ENCODE peak calls at places on chromosomes 3 and 15, in four cellular contexts. W is endothelial cell; Z is activated CD4-positive, alpha-beta T cell treated with anti-CD3 and anti-CD28 coated beads, Interleukin-2, amount 50 U/mL, for 1 hour; D is progenitor cell of endocrine pancreas. Q is an unnamed sample.

GRCh38 chr3:65619391-65620298 is 419.1 kb downstream of the MAGI1 start:
- DNase-seq in Z (no peak), W (peak; percentile 37), D (no peak), Q (no peak)

GRCh38 chr15:62951481-62951880 is 91.1 kb upstream of the TPM1 start:
- DNase-seq in D (no peak), Z (no peak), W (no peak), Q (no peak)

GRCh38 chr15:55823191-55823670 is 80.3 kb upstream of the PRTG start:
- DNase-seq in W (no peak), Z (no peak), D (no peak), Q (no peak)

GRCh38 chr3:187966636-187967035 is 187.3 kb upstream of the LPP start:
- DNase-seq in Z (no peak), W (no peak), D (no peak), Q (no peak)

GRCh38 chr3:97820780-97821179 is 1.0 kb upstream of the CRYBG3 start:
- DNase-seq in Z (no peak), D (no peak), W (no peak), Q (no peak)

GRCh38 chr3:142975316-142975995 is 12.0 kb upstream of the PAQR9 start:
- DNase-seq in Z (no peak), D (no peak), W (no peak), Q (no peak)

GRCh38 chr3:58109752-58110151 is 101.0 kb downstream of the DNASE1L3 start:
- DNase-seq in Z (no peak), D (no peak), W (no peak), Q (no peak)

GRCh38 chr3:14915636-14916222 is 31.7 kb upstream of the NR2C2 start:
- DNase-seq in Z (peak; percentile 37), W (no peak), D (no peak), Q (no peak)

GRCh38 chr3:110677506-110677905 is 394.1 kb upstream of the NECTIN3 start:
- DNase-seq in W (no peak), D (no peak), Z (no peak), Q (no peak)

GRCh38 chr3:126452213-126452612 is 23.5 kb downstream of the ZXDC start:
- DNase-seq in Z (no peak), D (no peak), W (no peak), Q (no peak)

GRCh38 chr3:105752791-105753415 is 115.9 kb downstream of the CBLB start:
- DNase-seq in D (no peak), W (no peak), Z (peak; percentile 32), Q (no peak)

GRCh38 chr15:41865490-41866055 is 26.9 kb downstream of the PLA2G4B start:
- DNase-seq in Z (no peak), W (no peak), D (no peak), Q (no peak)

GRCh38 chr3:161893972-161894371 is 397.4 kb downstream of the OTOL1 start:
- DNase-seq in Z (no peak), W (no peak), D (no peak), Q (no peak)

GRCh38 chr15:63030101-63030528 is 12.4 kb upstream of the TPM1 start:
- DNase-seq in D (no peak), Z (no peak), W (no peak), Q (no peak)

GRCh38 chr15:30055604-30056003 is 27.2 kb upstream of the GOLGA8J start:
- DNase-seq in D (no peak), Z (no peak), W (no peak), Q (no peak)

GRCh38 chr3:101381809-101382208 is 61.4 kb upstream of the IMPG2 start:
- DNase-seq in W (no peak), D (no peak), Z (no peak), Q (no peak)

GRCh38 chr3:58336135-58336882 is 3.6 kb downstream of the PXK start:
- DNase-seq in D (no peak), Z (no peak), W (no peak), Q (no peak)

GRCh38 chr15:48868549-48868948 is 9.4 kb upstream of the EID1 start:
- DNase-seq in D (no peak), W (no peak), Z (no peak), Q (no peak)

GRCh38 chr3:56754753-56755365 is 46.9 kb downstream of the ARHGEF3 start:
- DNase-seq in D (no peak), W (no peak), Z (peak; percentile 9), Q (no peak)

GRCh38 chr15:60695713-60696522 is 217.0 kb upstream of the ICE2 start:
- DNase-seq in D (no peak), Z (peak; percentile 54), W (no peak), Q (peak; percentile 21)

GRCh38 chr3:20769430-20769829 is 583.4 kb upstream of the SGO1 start:
- DNase-seq in Z (no peak), D (no peak), W (no peak), Q (no peak)